ENCODE peak calls at places on chromosomes 2 and 18, in eight cellular contexts. One of them, this sample, is unnamed.

GRCh38 chr2:216606551-216607527 is 26.4 kb upstream of the IGFBP2 start:
- DNase-seq in T-helper 1 cell: no peak
- DNase-seq in NCI-H1105: peak; percentile 74
- DNase-seq in M059J: peak; percentile 27
- DNase-seq in nucleus accumbens: no peak
- DNase-seq in NCI-H1092 treated with DMSO at 0.1 percent for 48 hours: peak; percentile 52
- DNase-seq in substantia nigra: no peak
- DNase-seq in AG09319: no peak
- DNase-seq in this sample: no peak

GRCh38 chr2:3743951-3744555 is 40.7 kb downstream of the DCDC2C start:
- DNase-seq in T-helper 1 cell: no peak
- DNase-seq in NCI-H1105: no peak
- DNase-seq in M059J: no peak
- DNase-seq in nucleus accumbens: no peak
- DNase-seq in NCI-H1092 treated with DMSO at 0.1 percent for 48 hours: no peak
- DNase-seq in substantia nigra: no peak
- DNase-seq in AG09319: no peak
- DNase-seq in this sample: no peak

GRCh38 chr18:58496937-58497336 is 132.0 kb downstream of the ALPK2 start:
- DNase-seq in T-helper 1 cell: no peak
- DNase-seq in NCI-H1105: peak; percentile 16
- DNase-seq in M059J: peak; percentile 18
- DNase-seq in nucleus accumbens: no peak
- DNase-seq in NCI-H1092 treated with DMSO at 0.1 percent for 48 hours: no peak
- DNase-seq in substantia nigra: no peak
- DNase-seq in AG09319: no peak
- DNase-seq in this sample: no peak

GRCh38 chr2:95231723-95232122 is 24.4 kb downstream of the ZNF892 start:
- DNase-seq in T-helper 1 cell: no peak
- DNase-seq in NCI-H1105: peak; percentile 68
- DNase-seq in M059J: peak; percentile 81
- DNase-seq in nucleus accumbens: peak; percentile 37
- DNase-seq in NCI-H1092 treated with DMSO at 0.1 percent for 48 hours: peak; percentile 57
- DNase-seq in substantia nigra: peak; percentile 48
- DNase-seq in AG09319: peak; percentile 22
- DNase-seq in this sample: no peak

GRCh38 chr18:10798727-10799435 is 273.1 kb downstream of the NAPG start:
- DNase-seq in T-helper 1 cell: no peak
- DNase-seq in NCI-H1105: no peak
- DNase-seq in M059J: peak; percentile 65
- DNase-seq in nucleus accumbens: no peak
- DNase-seq in NCI-H1092 treated with DMSO at 0.1 percent for 48 hours: no peak
- DNase-seq in substantia nigra: no peak
- DNase-seq in AG09319: no peak
- DNase-seq in this sample: no peak

GRCh38 chr2:95530734-95531133 is 46.2 kb upstream of the TRIM43B start:
- DNase-seq in T-helper 1 cell: no peak
- DNase-seq in NCI-H1105: no peak
- DNase-seq in M059J: peak; percentile 89
- DNase-seq in nucleus accumbens: no peak
- DNase-seq in NCI-H1092 treated with DMSO at 0.1 percent for 48 hours: no peak
- DNase-seq in substantia nigra: no peak
- DNase-seq in AG09319: no peak
- DNase-seq in this sample: no peak

GRCh38 chr2:239932881-239933735 is 92.0 kb downstream of the NDUFA10 start:
- DNase-seq in T-helper 1 cell: no peak
- DNase-seq in NCI-H1105: no peak
- DNase-seq in M059J: no peak
- DNase-seq in nucleus accumbens: no peak
- DNase-seq in NCI-H1092 treated with DMSO at 0.1 percent for 48 hours: no peak
- DNase-seq in substantia nigra: no peak
- DNase-seq in AG09319: no peak
- DNase-seq in this sample: no peak

GRCh38 chr2:68104111-68104835 is 41.5 kb upstream of the C1D start:
- DNase-seq in T-helper 1 cell: no peak
- DNase-seq in NCI-H1105: no peak
- DNase-seq in M059J: no peak
- DNase-seq in nucleus accumbens: no peak
- DNase-seq in NCI-H1092 treated with DMSO at 0.1 percent for 48 hours: no peak
- DNase-seq in substantia nigra: no peak
- DNase-seq in AG09319: no peak
- DNase-seq in this sample: no peak

GRCh38 chr2:217294211-217294610 is 434.3 kb upstream of the TNP1 start:
- DNase-seq in T-helper 1 cell: no peak
- DNase-seq in NCI-H1105: no peak
- DNase-seq in M059J: no peak
- DNase-seq in nucleus accumbens: no peak
- DNase-seq in NCI-H1092 treated with DMSO at 0.1 percent for 48 hours: no peak
- DNase-seq in substantia nigra: no peak
- DNase-seq in AG09319: no peak
- DNase-seq in this sample: no peak

GRCh38 chr2:98487806-98488189 is 43.1 kb downstream of the INPP4A start:
- DNase-seq in T-helper 1 cell: no peak
- DNase-seq in NCI-H1105: no peak
- DNase-seq in M059J: no peak
- DNase-seq in nucleus accumbens: no peak
- DNase-seq in NCI-H1092 treated with DMSO at 0.1 percent for 48 hours: no peak
- DNase-seq in substantia nigra: no peak
- DNase-seq in AG09319: no peak
- DNase-seq in this sample: no peak

GRCh38 chr2:24515335-24515734 is 24.3 kb downstream of the NCOA1 start:
- DNase-seq in T-helper 1 cell: no peak
- DNase-seq in NCI-H1105: no peak
- DNase-seq in M059J: peak; percentile 64
- DNase-seq in nucleus accumbens: no peak
- DNase-seq in NCI-H1092 treated with DMSO at 0.1 percent for 48 hours: no peak
- DNase-seq in substantia nigra: no peak
- DNase-seq in AG09319: no peak
- DNase-seq in this sample: no peak

GRCh38 chr2:21910832-21911507 is 787.2 kb downstream of the TDRD15 start:
- DNase-seq in T-helper 1 cell: no peak
- DNase-seq in NCI-H1105: no peak
- DNase-seq in M059J: no peak
- DNase-seq in nucleus accumbens: no peak
- DNase-seq in NCI-H1092 treated with DMSO at 0.1 percent for 48 hours: no peak
- DNase-seq in substantia nigra: no peak
- DNase-seq in AG09319: no peak
- DNase-seq in this sample: no peak

GRCh38 chr2:240566203-240567136 is 1.8 kb upstream of the RNPEPL1 start:
- DNase-seq in T-helper 1 cell: peak; percentile 92
- DNase-seq in NCI-H1105: peak; percentile 70
- DNase-seq in M059J: peak; percentile 55
- DNase-seq in nucleus accumbens: peak; percentile 72
- DNase-seq in NCI-H1092 treated with DMSO at 0.1 percent for 48 hours: peak; percentile 60
- DNase-seq in substantia nigra: peak; percentile 66
- DNase-seq in AG09319: no peak
- DNase-seq in this sample: peak; percentile 42